ENCODE peak calls at places on chromosome 13, in four cellular contexts. Y, U, H and P are unnamed samples.

GRCh38 chr13:70384156-70384555 is 275.9 kb upstream of the KLHL1 start:
- DNase-seq in Y (no peak), U (no peak), H (no peak), P (no peak)

GRCh38 chr13:23903906-23904280 is 6.6 kb upstream of the C1QTNF9B start:
- DNase-seq in Y (no peak), U (no peak), H (no peak), P (no peak)

GRCh38 chr13:20160346-20161274 is at the start of gene GJA3:
- DNase-seq in Y (no peak), U (peak; percentile 59), H (peak; percentile 79), P (peak; percentile 41)

GRCh38 chr13:75181906-75182305 is 300.1 kb downstream of the TBC1D4 start:
- DNase-seq in Y (peak; percentile 34), U (no peak), H (no peak), P (no peak)

GRCh38 chr13:113643593-113643992 is 14.4 kb downstream of the ATP4B start:
- DNase-seq in Y (no peak), U (no peak), H (no peak), P (no peak)

GRCh38 chr13:37960427-37960826 is 90.9 kb upstream of the TRPC4 start:
- DNase-seq in Y (no peak), U (no peak), H (no peak), P (no peak)

GRCh38 chr13:97367427-97367826 is 66.5 kb upstream of the RAP2A start:
- DNase-seq in Y (peak; percentile 66), U (no peak), H (no peak), P (no peak)

GRCh38 chr13:73090116-73090811 is 31.5 kb downstream of the KLF5 start:
- DNase-seq in Y (peak; percentile 15), U (peak; percentile 5), H (peak; percentile 12), P (peak; percentile 29)

GRCh38 chr13:34349091-34349722 is 531.3 kb downstream of the RFC3 start:
- DNase-seq in Y (peak; percentile 50), U (no peak), H (no peak), P (no peak)

GRCh38 chr13:28755546-28755870 is 36.7 kb upstream of the SLC46A3 start:
- DNase-seq in Y (no peak), U (no peak), H (no peak), P (no peak)

GRCh38 chr13:35927554-35927953 is 203.6 kb downstream of the DCLK1 start:
- DNase-seq in Y (peak; percentile 9), U (no peak), H (no peak), P (no peak)

GRCh38 chr13:23610187-23610576 is 40.0 kb downstream of the TNFRSF19 start:
- DNase-seq in Y (no peak), U (no peak), H (no peak), P (no peak)

GRCh38 chr13:89380101-89380500 is 1708.9 kb downstream of the SLITRK5 start:
- DNase-seq in Y (no peak), U (no peak), H (no peak), P (no peak)

GRCh38 chr13:41356788-41357187 is 45.7 kb downstream of the NAA16 start:
- DNase-seq in Y (no peak), U (peak; percentile 32), H (peak; percentile 29), P (no peak)

GRCh38 chr13:79406597-79406908 is 498 bp upstream of the RBM26 start:
- DNase-seq in Y (no peak), U (no peak), H (no peak), P (no peak)

GRCh38 chr13:53075356-53076041 is 46.9 kb downstream of the OLFM4 start:
- DNase-seq in Y (no peak), U (no peak), H (no peak), P (no peak)